ENCODE peak calls at places on chromosomes 6 and 20, in ten cellular contexts. X is NCI-H524, L is G401, M is glutamatergic neuron, P is mucosa of descending colon, G is NCI-H2171 treated with DMSO at 0.1 percent for 48 hours, Y is T follicular helper cell, U is mucosa of gallbladder, E is AG10803, I is KG1. H is an unnamed sample.

GRCh38 chr6:1251198-1252155 is 60.4 kb upstream of the FOXQ1 start:
- DNase-seq in X (no peak), G (no peak), Y (no peak), L (no peak), I (no peak), E (no peak), P (peak), M (no peak), U (no peak), H (peak)

GRCh38 chr6:111228094-111228493 is 140.8 kb downstream of the SLC16A10 start:
- DNase-seq in X (no peak), L (no peak), I (no peak), P (no peak), Y (no peak), G (no peak), U (no peak), M (no peak), E (peak), H (no peak)

GRCh38 chr20:35344354-35344837 is 52.2 kb upstream of the FAM83C start:
- DNase-seq in G (no peak), Y (no peak), X (no peak), I (no peak), E (peak), U (peak), M (no peak), P (peak), L (peak), H (peak)

GRCh38 chr6:5718231-5718947 is 288.3 kb downstream of the NRN1 start:
- DNase-seq in P (no peak), U (no peak), L (no peak), G (no peak), X (no peak), M (no peak), E (no peak), I (no peak), Y (no peak), H (no peak)

GRCh38 chr20:46351357-46352058 is 43.2 kb upstream of the CDH22 start:
- DNase-seq in M (no peak), X (no peak), I (no peak), G (no peak), Y (no peak), U (no peak), P (no peak), E (no peak), L (no peak), H (no peak)

GRCh38 chr6:157561037-157561790 is 180.2 kb downstream of the ZDHHC14 start:
- DNase-seq in M (no peak), X (no peak), Y (no peak), U (no peak), L (peak), E (no peak), P (no peak), I (no peak), G (peak), H (peak)

GRCh38 chr6:159267165-159267564 is 98.0 kb downstream of the FNDC1 start:
- DNase-seq in X (no peak), E (no peak), L (no peak), Y (no peak), P (no peak), G (no peak), M (no peak), U (no peak), I (no peak), H (no peak)

GRCh38 chr6:158606935-158607334 is 37.6 kb downstream of the DYNLT1 start:
- DNase-seq in G (no peak), I (no peak), M (no peak), E (no peak), X (no peak), U (no peak), Y (no peak), P (no peak), L (no peak), H (no peak)

GRCh38 chr6:43963203-43963602 is 164.0 kb downstream of the MRPL14 start:
- DNase-seq in M (no peak), P (no peak), E (no peak), X (no peak), I (no peak), L (no peak), G (no peak), Y (no peak), U (no peak), H (no peak)

GRCh38 chr6:50959081-50959641 is 140.5 kb downstream of the TFAP2B start:
- DNase-seq in G (no peak), E (no peak), L (no peak), Y (no peak), P (no peak), I (no peak), M (no peak), X (no peak), U (no peak), H (no peak)

GRCh38 chr6:91278416-91278815 is 691.5 kb upstream of the MAP3K7 start:
- DNase-seq in P (no peak), X (no peak), I (no peak), L (no peak), M (no peak), U (no peak), Y (no peak), G (no peak), E (no peak), H (no peak)

GRCh38 chr20:50513169-50514034 is 3.2 kb downstream of the PTPN1 start:
- DNase-seq in I (no peak), P (no peak), M (no peak), L (no peak), Y (no peak), E (peak), U (no peak), G (no peak), X (no peak), H (no peak)

GRCh38 chr20:62393830-62394229 is 6.9 kb downstream of the RPS21 start:
- DNase-seq in L (no peak), G (no peak), M (no peak), E (no peak), I (no peak), X (no peak), Y (no peak), P (no peak), U (no peak), H (no peak)

GRCh38 chr6:7761047-7761446 is 35.1 kb downstream of the BMP6 start:
- DNase-seq in I (no peak), E (peak), M (no peak), P (no peak), U (no peak), X (no peak), L (no peak), Y (no peak), G (no peak), H (no peak)

GRCh38 chr20:38043512-38044300 is 10.2 kb downstream of the RPRD1B start:
- DNase-seq in Y (no peak), U (no peak), L (no peak), G (no peak), M (no peak), E (peak), I (no peak), X (no peak), P (no peak), H (no peak)

GRCh38 chr6:27059621-27060425 is 187.7 kb upstream of the PRSS16 start:
- DNase-seq in M (no peak), X (no peak), L (no peak), G (no peak), I (no peak), Y (no peak), U (no peak), P (peak), E (no peak), H (no peak)

GRCh38 chr20:22368235-22368634 is 216.1 kb downstream of the FOXA2 start:
- DNase-seq in Y (no peak), L (no peak), E (no peak), G (no peak), U (no peak), I (no peak), P (no peak), X (no peak), M (no peak), H (no peak)

GRCh38 chr6:90611996-90612690 is 25.3 kb upstream of the MAP3K7 start:
- DNase-seq in Y (no peak), G (no peak), I (no peak), P (no peak), E (no peak), X (no peak), M (no peak), U (no peak), L (no peak), H (no peak)

GRCh38 chr6:56238352-56238751 is 9.0 kb downstream of the COL21A1 start:
- DNase-seq in E (no peak), L (no peak), M (no peak), I (no peak), U (no peak), Y (no peak), P (no peak), X (no peak), G (no peak), H (no peak)

GRCh38 chr20:56871691-56872090 is 242.6 kb downstream of the TFAP2C start:
- DNase-seq in I (no peak), E (no peak), U (no peak), Y (no peak), L (no peak), X (no peak), G (no peak), M (no peak), P (no peak), H (no peak)

GRCh38 chr6:111441678-111442243 is 41.3 kb downstream of the REV3L start:
- DNase-seq in L (no peak), E (no peak), I (no peak), X (no peak), M (no peak), U (no peak), G (no peak), P (peak), Y (no peak), H (no peak)

GRCh38 chr6:156828280-156828703 is 51.1 kb downstream of the ARID1B start:
- DNase-seq in Y (no peak), G (no peak), P (no peak), I (no peak), E (peak), U (no peak), X (no peak), M (no peak), L (peak), H (no peak)

H was measured in small intestine.